ENCODE peak calls at places on chromosomes 11 and 22, in eight cellular contexts. One of them, this sample, is unnamed.

GRCh38 chr11:24093410-24093809 is 403.4 kb upstream of the LUZP2 start:
- DNase-seq in activated CD4-positive, alpha-beta T cell treated with anti-CD3 and anti-CD28 coated beads, Interleukin-2, amount 50 U/mL, for 24 hours: no peak
- DNase-seq in pancreas: no peak
- DNase-seq in IMR-90: no peak
- DNase-seq in NCI-H69: peak
- DNase-seq in RCC 7860: no peak
- DNase-seq in GM13976: no peak
- DNase-seq in fibroblast of the conjunctiva: no peak
- DNase-seq in this sample: peak

GRCh38 chr11:45052361-45052760 is 94.1 kb upstream of the PRDM11 start:
- DNase-seq in activated CD4-positive, alpha-beta T cell treated with anti-CD3 and anti-CD28 coated beads, Interleukin-2, amount 50 U/mL, for 24 hours: no peak
- DNase-seq in pancreas: no peak
- DNase-seq in IMR-90: no peak
- DNase-seq in NCI-H69: no peak
- DNase-seq in RCC 7860: no peak
- DNase-seq in GM13976: no peak
- DNase-seq in fibroblast of the conjunctiva: no peak
- DNase-seq in this sample: no peak

GRCh38 chr11:88281317-88281712 is 56.2 kb downstream of the CTSC start:
- DNase-seq in activated CD4-positive, alpha-beta T cell treated with anti-CD3 and anti-CD28 coated beads, Interleukin-2, amount 50 U/mL, for 24 hours: no peak
- DNase-seq in pancreas: no peak
- DNase-seq in IMR-90: no peak
- DNase-seq in NCI-H69: peak
- DNase-seq in RCC 7860: no peak
- DNase-seq in GM13976: no peak
- DNase-seq in fibroblast of the conjunctiva: no peak
- DNase-seq in this sample: no peak

GRCh38 chr22:21013742-21014201 is 1.2 kb upstream of the P2RX6 start:
- DNase-seq in activated CD4-positive, alpha-beta T cell treated with anti-CD3 and anti-CD28 coated beads, Interleukin-2, amount 50 U/mL, for 24 hours: no peak
- DNase-seq in pancreas: no peak
- DNase-seq in IMR-90: no peak
- DNase-seq in NCI-H69: peak
- DNase-seq in RCC 7860: no peak
- DNase-seq in GM13976: no peak
- DNase-seq in fibroblast of the conjunctiva: no peak
- DNase-seq in this sample: no peak

GRCh38 chr22:40605676-40606250 is 30.8 kb downstream of the MRTFA start:
- DNase-seq in activated CD4-positive, alpha-beta T cell treated with anti-CD3 and anti-CD28 coated beads, Interleukin-2, amount 50 U/mL, for 24 hours: no peak
- DNase-seq in pancreas: no peak
- DNase-seq in IMR-90: peak
- DNase-seq in NCI-H69: no peak
- DNase-seq in RCC 7860: no peak
- DNase-seq in GM13976: no peak
- DNase-seq in fibroblast of the conjunctiva: no peak
- DNase-seq in this sample: no peak

GRCh38 chr22:37647928-37648327 is 8.5 kb downstream of the SH3BP1 start:
- DNase-seq in activated CD4-positive, alpha-beta T cell treated with anti-CD3 and anti-CD28 coated beads, Interleukin-2, amount 50 U/mL, for 24 hours: no peak
- DNase-seq in pancreas: peak
- DNase-seq in IMR-90: no peak
- DNase-seq in NCI-H69: no peak
- DNase-seq in RCC 7860: peak
- DNase-seq in GM13976: no peak
- DNase-seq in fibroblast of the conjunctiva: no peak
- DNase-seq in this sample: peak

GRCh38 chr11:70203749-70204465 is 811 bp downstream of the FADD start:
- DNase-seq in activated CD4-positive, alpha-beta T cell treated with anti-CD3 and anti-CD28 coated beads, Interleukin-2, amount 50 U/mL, for 24 hours: peak
- DNase-seq in pancreas: peak
- DNase-seq in IMR-90: peak
- DNase-seq in NCI-H69: peak
- DNase-seq in RCC 7860: peak
- DNase-seq in GM13976: peak
- DNase-seq in fibroblast of the conjunctiva: peak
- DNase-seq in this sample: peak

GRCh38 chr11:118912742-118913410 is 12.8 kb downstream of the BCL9L start:
- DNase-seq in activated CD4-positive, alpha-beta T cell treated with anti-CD3 and anti-CD28 coated beads, Interleukin-2, amount 50 U/mL, for 24 hours: no peak
- DNase-seq in pancreas: no peak
- DNase-seq in IMR-90: peak
- DNase-seq in NCI-H69: peak
- DNase-seq in RCC 7860: no peak
- DNase-seq in GM13976: no peak
- DNase-seq in fibroblast of the conjunctiva: no peak
- DNase-seq in this sample: no peak

GRCh38 chr11:28346721-28347120 is 238.5 kb downstream of the METTL15 start:
- DNase-seq in activated CD4-positive, alpha-beta T cell treated with anti-CD3 and anti-CD28 coated beads, Interleukin-2, amount 50 U/mL, for 24 hours: no peak
- DNase-seq in pancreas: no peak
- DNase-seq in IMR-90: no peak
- DNase-seq in NCI-H69: no peak
- DNase-seq in RCC 7860: no peak
- DNase-seq in GM13976: no peak
- DNase-seq in fibroblast of the conjunctiva: no peak
- DNase-seq in this sample: no peak

GRCh38 chr11:82732734-82733443 is 775 bp downstream of the FAM181B start:
- DNase-seq in activated CD4-positive, alpha-beta T cell treated with anti-CD3 and anti-CD28 coated beads, Interleukin-2, amount 50 U/mL, for 24 hours: no peak
- DNase-seq in pancreas: peak
- DNase-seq in IMR-90: no peak
- DNase-seq in NCI-H69: peak
- DNase-seq in RCC 7860: no peak
- DNase-seq in GM13976: peak
- DNase-seq in fibroblast of the conjunctiva: no peak
- DNase-seq in this sample: peak

GRCh38 chr11:61917357-61918109 is at the start of gene RAB3IL1:
- DNase-seq in activated CD4-positive, alpha-beta T cell treated with anti-CD3 and anti-CD28 coated beads, Interleukin-2, amount 50 U/mL, for 24 hours: no peak
- DNase-seq in pancreas: peak
- DNase-seq in IMR-90: no peak
- DNase-seq in NCI-H69: peak
- DNase-seq in RCC 7860: no peak
- DNase-seq in GM13976: peak
- DNase-seq in fibroblast of the conjunctiva: no peak
- DNase-seq in this sample: peak